ENCODE peak calls at places on chromosomes 1 and 21, in five cellular contexts. G, D, A, O and S are unnamed samples.

GRCh38 chr1:152622803-152623202 is at the start of gene LCE3A:
- DNase-seq in O (no peak), A (no peak), D (peak), G (no peak), S (no peak)

GRCh38 chr1:27235827-27236226 is 1.4 kb downstream of the WDTC1 start:
- DNase-seq in G (no peak), A (no peak), O (no peak), D (no peak), S (no peak)

GRCh38 chr21:36385233-36385908 is at the start of gene CHAF1B:
- DNase-seq in O (peak), D (peak), A (peak), G (peak), S (peak)

GRCh38 chr1:207922554-207922953 is 11.6 kb upstream of the CD34 start:
- DNase-seq in D (no peak), A (no peak), O (peak), G (peak), S (no peak)

GRCh38 chr21:31667639-31668038 is 8.1 kb downstream of the SOD1 start:
- DNase-seq in A (no peak), D (no peak), G (no peak), O (no peak), S (no peak)

GRCh38 chr1:93707956-93708355 is 26.3 kb upstream of the BCAR3 start:
- DNase-seq in G (no peak), O (no peak), D (no peak), A (no peak), S (no peak)

GRCh38 chr1:17601643-17602382 is 62.3 kb downstream of the ARHGEF10L start:
- DNase-seq in D (no peak), O (no peak), G (no peak), A (no peak), S (no peak)

GRCh38 chr1:181504294-181505115 is 21.2 kb downstream of the CACNA1E start:
- DNase-seq in O (no peak), D (no peak), A (no peak), G (no peak), S (peak)